ENCODE peak calls at places on chromosomes 12 and 14, in five cellular contexts. D is trophoblast cell, O is IMR-90, Y is H9, K is neuronal stem cell. M is an unnamed sample.

GRCh38 chr12:98513379-98514318 is 1.7 kb upstream of the TMPO start:
- DNase-seq in D (no peak), O (no peak), Y (no peak), K (no peak), M (no peak)

GRCh38 chr14:101885254-101885576 is 79.2 kb upstream of the DYNC1H1 start:
- DNase-seq in D (no peak), Y (no peak), O (no peak), K (no peak), M (no peak)

GRCh38 chr14:85074955-85075354 is 455.0 kb upstream of the FLRT2 start:
- DNase-seq in K (no peak), D (no peak), O (no peak), Y (no peak), M (no peak)

GRCh38 chr12:110223777-110224378 is 57.2 kb upstream of the ATP2A2 start:
- DNase-seq in K (no peak), O (peak), Y (no peak), D (peak), M (peak)

GRCh38 chr14:96170961-96171592 is 33.6 kb upstream of the BDKRB2 start:
- DNase-seq in O (no peak), Y (peak), D (no peak), K (no peak), M (no peak)

GRCh38 chr12:126747530-126748149 is 1519.3 kb upstream of the TMEM132C start:
- DNase-seq in O (no peak), K (no peak), Y (peak), D (peak), M (peak)

GRCh38 chr14:104869669-104870367 is 4.8 kb downstream of the CEP170B start:
- DNase-seq in K (no peak), Y (no peak), O (no peak), D (no peak), M (no peak)

GRCh38 chr14:104469591-104469990 is 110.0 kb upstream of the C14orf180 start:
- DNase-seq in K (no peak), D (no peak), Y (no peak), O (no peak), M (no peak)

GRCh38 chr12:70744133-70744532 is 106.9 kb upstream of the PTPRB start:
- DNase-seq in O (no peak), D (peak), K (no peak), Y (no peak), M (peak)

GRCh38 chr14:40115583-40115982 is 683.4 kb upstream of the FBXO33 start:
- DNase-seq in Y (no peak), D (no peak), O (no peak), K (no peak), M (no peak)

GRCh38 chr14:85439696-85440328 is 90.1 kb upstream of the FLRT2 start:
- DNase-seq in Y (no peak), K (no peak), O (no peak), D (no peak), M (peak)

GRCh38 chr12:27645671-27646070 is 50.6 kb upstream of the REP15 start:
- DNase-seq in D (no peak), Y (no peak), K (no peak), O (no peak), M (no peak)

GRCh38 chr12:118760623-118761022 is 220.7 kb upstream of the SRRM4 start:
- DNase-seq in D (no peak), O (no peak), K (no peak), Y (no peak), M (no peak)

GRCh38 chr14:71529855-71530254 is 402.4 kb upstream of the RGS6 start:
- DNase-seq in K (no peak), Y (no peak), O (no peak), D (no peak), M (no peak)

GRCh38 chr12:55728932-55729591 is at the start of gene CD63:
- DNase-seq in D (peak), K (no peak), O (peak), Y (peak), M (peak)
- H4K8ac ChIP-seq in D (peak), K (no peak), O (peak), Y (no peak), M (peak)

GRCh38 chr12:24499151-24500146 is 449.5 kb downstream of the BCAT1 start:
- DNase-seq in K (no peak), Y (no peak), D (peak), O (peak), M (no peak)
- H4K8ac ChIP-seq in K (no peak), Y (no peak), D (no peak), O (peak), M (no peak)

GRCh38 chr12:2492166-2492705 is 302.5 kb upstream of the FKBP4 start:
- DNase-seq in D (no peak), K (no peak), Y (no peak), O (no peak), M (no peak)

GRCh38 chr12:2498961-2499500 is 295.7 kb upstream of the FKBP4 start:
- DNase-seq in D (no peak), K (no peak), Y (no peak), O (no peak), M (peak)

GRCh38 chr12:2494490-2495192 is 300.1 kb upstream of the FKBP4 start:
- DNase-seq in O (no peak), K (no peak), Y (no peak), D (no peak), M (no peak)

GRCh38 chr12:2493086-2493485 is 301.7 kb upstream of the FKBP4 start:
- DNase-seq in K (no peak), D (no peak), Y (no peak), O (no peak), M (no peak)

DNA sequence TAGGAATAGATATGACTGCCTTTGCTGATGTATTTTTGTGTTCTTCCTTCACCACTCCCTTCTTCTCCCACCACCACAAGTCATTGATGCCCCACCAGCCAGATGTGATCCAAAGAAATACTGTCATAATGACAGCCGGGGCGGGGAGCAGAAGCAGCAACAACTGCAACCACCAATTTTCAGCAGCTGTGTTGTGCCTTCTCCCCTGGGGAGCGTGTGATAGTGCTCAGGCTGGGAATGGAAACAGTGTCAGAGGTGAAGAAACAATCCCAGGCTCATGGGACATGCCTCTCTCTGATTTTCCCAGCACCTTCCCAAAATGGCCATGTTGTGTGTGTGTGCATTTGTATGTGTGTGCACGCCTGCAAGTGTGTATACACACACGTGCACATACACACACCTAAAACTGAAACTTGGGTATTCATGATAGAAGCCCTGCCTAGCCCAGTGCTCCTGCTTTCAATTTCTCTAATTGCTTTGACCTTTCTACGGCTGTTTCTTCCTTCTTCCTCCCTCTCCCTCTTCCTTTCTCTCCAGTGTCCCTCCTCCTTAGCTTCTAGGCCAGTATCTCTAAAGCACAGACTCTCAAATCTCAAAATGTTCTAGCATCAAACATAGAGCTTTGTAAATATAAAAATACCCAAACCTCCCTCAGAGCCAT is 299.2 kb upstream of the FKBP4 start:
- DNase-seq in D (no peak), K (no peak), Y (no peak), O (no peak), M (peak)
- H4K8ac ChIP-seq in D (no peak), K (no peak), Y (no peak), O (no peak), M (no peak)

DNA sequence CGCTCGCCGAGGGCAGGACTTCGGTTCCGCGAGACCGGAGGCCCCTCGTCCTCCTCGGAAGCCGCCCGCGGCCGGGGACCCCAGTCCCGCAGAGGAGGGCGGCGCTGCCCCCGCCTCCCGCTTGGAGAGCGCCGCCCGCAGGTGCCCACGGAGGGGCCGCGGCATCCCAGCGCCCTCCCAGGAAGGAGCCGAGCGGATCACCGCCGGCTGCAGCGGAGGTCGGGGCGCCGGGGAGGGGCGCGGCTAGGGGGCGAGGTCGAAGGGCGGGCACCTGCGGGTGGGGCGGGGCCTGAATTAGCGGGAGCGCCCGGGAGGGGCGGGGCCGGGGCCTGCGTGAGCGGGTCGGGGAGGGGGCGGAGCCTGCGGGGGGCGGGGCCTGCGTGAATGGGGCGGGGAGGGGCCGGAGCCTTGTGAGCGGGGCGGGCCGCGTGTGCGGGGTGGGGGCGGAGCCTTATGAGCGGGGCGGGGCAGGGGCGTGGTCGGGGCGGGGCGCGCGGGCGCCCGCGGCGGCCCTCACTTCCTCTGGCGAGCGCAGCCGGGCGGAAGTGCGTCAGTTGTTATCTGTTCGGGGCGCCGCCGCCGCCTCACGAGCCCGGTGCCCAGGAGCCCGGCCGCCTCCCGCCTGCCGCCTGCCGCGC is at the start of gene FBRSL1:
- DNase-seq in K (peak), D (peak), Y (peak), O (peak), M (peak)
- H4K8ac ChIP-seq in K (peak), D (no peak), Y (no peak), O (no peak), M (no peak)

DNA sequence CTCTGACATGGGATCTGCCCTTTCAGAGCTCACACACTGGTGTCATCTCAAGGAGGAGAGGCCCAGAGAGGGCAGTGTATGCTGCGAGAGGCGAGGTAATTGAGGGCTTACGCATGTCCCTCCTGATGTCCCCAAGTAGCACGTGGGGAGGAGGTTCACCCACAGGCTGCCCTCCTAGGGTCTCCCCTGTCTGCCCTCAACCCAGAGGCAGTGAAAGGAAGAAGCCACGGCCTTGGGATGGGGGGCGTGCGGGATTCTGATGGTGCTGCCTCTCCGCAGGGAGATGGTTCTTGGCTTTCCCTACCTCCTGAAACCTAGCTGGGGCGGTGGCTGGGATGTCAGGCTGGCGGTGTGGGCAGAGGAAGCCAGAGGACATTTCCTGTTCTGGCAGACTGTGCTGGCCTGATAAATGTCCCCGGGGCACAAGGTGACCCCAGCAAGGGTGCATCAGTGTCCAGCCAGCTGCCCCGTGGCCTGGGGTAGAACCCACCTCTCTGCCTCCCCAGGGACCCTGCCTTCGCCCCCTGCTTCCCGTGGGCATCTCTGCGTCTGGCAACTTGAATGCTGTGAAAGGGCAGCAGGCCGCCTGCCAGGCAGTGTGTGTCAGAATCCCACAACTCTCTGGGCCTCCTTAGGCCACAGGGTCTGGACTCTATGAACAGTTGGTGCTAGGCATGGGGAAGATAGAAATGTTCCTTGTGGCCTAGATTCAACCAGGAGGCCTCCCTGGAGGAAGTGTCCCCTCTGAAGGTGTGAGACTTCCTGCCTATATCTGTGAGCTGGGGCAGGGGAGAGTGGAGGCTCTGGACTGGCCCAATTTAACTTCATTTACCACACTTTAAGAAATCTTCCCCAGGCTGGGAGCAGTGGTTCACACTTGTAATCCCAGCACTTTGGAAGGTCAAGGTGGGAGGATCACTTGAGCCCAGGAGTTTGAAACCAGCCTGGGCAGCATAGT is 4.8 kb downstream of the SH2B3 start:
- DNase-seq in Y (no peak), D (no peak), O (no peak), K (no peak), M (no peak)
- H4K8ac ChIP-seq in Y (no peak), D (no peak), O (peak), K (no peak), M (no peak)

GRCh38 chr12:49365542-49365941 is 1.7 kb upstream of the SPATS2 start:
- DNase-seq in D (peak), Y (no peak), O (peak), K (no peak), M (no peak)
- H4K8ac ChIP-seq in D (no peak), Y (no peak), O (no peak), K (no peak), M (no peak)

GRCh38 chr14:23605931-23606585 is 27.5 kb upstream of the JPH4 start:
- DNase-seq in D (no peak), O (peak), Y (no peak), K (no peak), M (no peak)

GRCh38 chr14:23602181-23603095 is 23.8 kb upstream of the JPH4 start:
- DNase-seq in D (no peak), K (no peak), Y (no peak), O (no peak), M (no peak)

GRCh38 chr14:23601424-23601823 is 22.8 kb upstream of the JPH4 start:
- DNase-seq in Y (no peak), O (no peak), D (no peak), K (no peak), M (no peak)

GRCh38 chr14:23601845-23602180 is 23.2 kb upstream of the JPH4 start:
- DNase-seq in D (no peak), Y (no peak), K (no peak), O (no peak), M (no peak)

DNA sequence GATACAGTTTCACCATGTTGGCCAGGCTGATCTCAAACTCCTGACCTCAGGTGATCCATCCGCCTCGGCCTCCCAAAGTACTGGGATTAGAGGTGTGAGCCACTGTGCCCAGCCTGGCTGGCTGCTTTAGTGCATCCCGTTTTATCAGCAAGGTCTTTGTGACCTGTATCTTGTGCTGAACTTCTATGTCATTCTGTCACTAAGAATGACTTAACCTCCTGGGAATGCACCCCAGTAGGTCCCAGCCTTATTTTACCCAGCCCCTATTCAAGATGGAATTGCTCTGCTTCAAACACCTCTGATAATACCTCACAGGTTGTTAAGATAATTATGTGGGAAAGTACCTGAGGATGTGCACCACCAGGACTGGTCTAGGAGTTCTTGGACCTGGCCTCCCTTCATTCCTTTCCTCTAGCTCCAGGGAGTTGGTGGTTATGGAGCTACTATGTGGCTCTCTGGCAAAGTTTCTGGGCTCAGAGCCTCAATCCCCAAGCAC is 26.1 kb upstream of the JPH4 start:
- DNase-seq in Y (no peak), D (peak), O (no peak), K (no peak), M (peak)
- H4K8ac ChIP-seq in Y (no peak), D (no peak), O (no peak), K (no peak), M (no peak)

GRCh38 chr12:52949413-52950331 is 754 bp downstream of the KRT18 start:
- DNase-seq in D (peak), Y (peak), O (peak), K (no peak), M (peak)
- H4K8ac ChIP-seq in D (peak), Y (no peak), O (peak), K (no peak), M (no peak)

GRCh38 chr12:26127404-26127803 is 2.6 kb upstream of the BHLHE41 start:
- DNase-seq in D (no peak), Y (no peak), O (no peak), K (no peak), M (no peak)

GRCh38 chr12:26126340-26127284 is 1.8 kb upstream of the BHLHE41 start:
- DNase-seq in D (peak), Y (peak), K (peak), O (peak), M (peak)

GRCh38 chr12:26123482-26123980 is 1.3 kb downstream of the BHLHE41 start:
- DNase-seq in Y (no peak), K (no peak), D (no peak), O (peak), M (no peak)

GRCh38 chr12:26124491-26125450 is at the start of gene BHLHE41:
- DNase-seq in Y (peak), K (peak), D (peak), O (peak), M (peak)

GRCh38 chr12:26125451-26126339 is 858 bp upstream of the BHLHE41 start:
- DNase-seq in Y (peak), O (peak), D (peak), K (peak), M (peak)
- H4K8ac ChIP-seq in Y (no peak), O (peak), D (no peak), K (no peak), M (no peak)

DNA sequence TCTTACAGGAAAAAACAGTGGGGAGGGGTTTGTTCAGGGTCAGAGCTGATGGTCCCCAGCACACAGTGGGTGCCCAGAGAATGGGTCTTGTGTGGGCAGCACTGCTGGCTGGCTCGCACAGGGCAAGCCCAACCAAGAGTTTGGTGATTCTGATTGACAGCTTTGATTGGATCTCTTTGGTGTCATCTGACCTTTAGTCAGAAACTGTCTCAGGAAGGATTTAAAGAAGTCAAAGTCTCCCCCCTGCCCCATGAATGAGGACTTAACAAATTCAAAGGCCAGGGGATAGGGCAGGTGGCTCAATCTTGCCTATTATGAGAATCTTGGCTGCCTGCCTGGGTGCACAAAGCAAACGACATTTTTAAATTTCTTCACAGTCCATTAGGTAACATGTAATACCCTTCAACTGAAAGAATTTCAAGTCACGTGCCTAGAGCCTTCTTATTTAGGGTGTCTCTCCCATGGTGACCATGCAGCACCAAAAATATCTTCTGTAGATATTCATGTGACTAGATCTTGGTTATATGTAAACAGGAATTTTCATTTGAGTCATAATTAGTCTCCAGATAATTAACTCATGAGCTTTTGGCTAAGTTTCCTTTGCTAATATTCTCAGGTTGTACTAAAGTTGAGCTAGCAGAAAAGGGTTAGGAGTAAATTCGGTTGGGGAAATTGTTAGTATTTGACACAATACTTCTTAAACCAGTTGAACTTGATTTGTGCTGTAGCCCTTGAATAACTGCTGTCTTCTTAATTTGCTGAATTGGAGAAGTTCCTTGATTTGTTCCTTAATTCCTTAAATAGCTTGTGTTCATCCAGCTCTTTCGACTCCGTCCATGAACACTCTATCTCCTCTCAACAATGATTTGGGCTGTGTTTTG is 54.5 kb upstream of the HECTD1 start:
- DNase-seq in D (peak), K (peak), Y (no peak), O (peak), M (no peak)
- H4K8ac ChIP-seq in D (peak), K (no peak), Y (no peak), O (peak), M (no peak)